ENCODE peak calls at places on chromosome 7, in four cellular contexts. X is GM12878, Q is HepG2, H is A549. L is an unnamed sample.

GRCh38 chr7:40437936-40438634 is 303.3 kb downstream of the SUGCT start:
- DNase-seq in X (no peak), Q (no peak), H (no peak), L (no peak)

GRCh38 chr7:110397927-110398660 is 692.8 kb upstream of the LRRN3 start:
- DNase-seq in X (no peak), Q (no peak), H (no peak), L (peak; percentile 12)

GRCh38 chr7:69732203-69732602 is 133.9 kb downstream of the AUTS2 start:
- DNase-seq in X (no peak), Q (peak; percentile 1), H (peak; percentile 58), L (peak; percentile 48)

GRCh38 chr7:133845005-133845404 is 282.1 kb upstream of the LRGUK start:
- DNase-seq in X (no peak), Q (no peak), H (no peak), L (no peak)

GRCh38 chr7:147803625-147804024 is 786.9 kb upstream of the C7orf33 start:
- DNase-seq in X (no peak), Q (no peak), H (no peak), L (no peak)

GRCh38 chr7:83466187-83466923 is 182.6 kb downstream of the SEMA3E start:
- DNase-seq in X (no peak), Q (no peak), H (no peak), L (no peak)

GRCh38 chr7:127798769-127799372 is 146.9 kb downstream of the SND1 start:
- DNase-seq in X (no peak), Q (no peak), H (no peak), L (no peak)

GRCh38 chr7:100137851-100138760 is 10.6 kb upstream of the LAMTOR4 start:
- DNase-seq in X (no peak), Q (no peak), H (no peak), L (no peak)

GRCh38 chr7:1679326-1679965 is 9.4 kb downstream of the ELFN1 start:
- DNase-seq in X (no peak), Q (no peak), H (no peak), L (no peak)

GRCh38 chr7:45036317-45036716 is 36.3 kb downstream of the CCM2 start:
- DNase-seq in X (no peak), Q (peak; percentile 50), H (no peak), L (no peak)

GRCh38 chr7:102988088-102988487 is 75.3 kb downstream of the LRRC17 start:
- DNase-seq in X (no peak), Q (no peak), H (no peak), L (no peak)

GRCh38 chr7:69283421-69283820 is 314.9 kb upstream of the AUTS2 start:
- DNase-seq in X (no peak), Q (no peak), H (no peak), L (no peak)

GRCh38 chr7:20329389-20330175 is 1.1 kb upstream of the ITGB8 start:
- DNase-seq in X (peak; percentile 76), Q (peak; percentile 60), H (peak; percentile 81), L (peak; percentile 90)

GRCh38 chr7:64872351-64872750 is 30.7 kb upstream of the ZNF273 start:
- DNase-seq in X (no peak), Q (no peak), H (no peak), L (no peak)

GRCh38 chr7:36084485-36085091 is 68.5 kb upstream of the EEPD1 start:
- DNase-seq in X (no peak), Q (peak; percentile 65), H (peak; percentile 53), L (peak; percentile 76)

GRCh38 chr7:33212144-33212543 is 82.8 kb downstream of the BBS9 start:
- DNase-seq in X (no peak), Q (no peak), H (no peak), L (no peak)

GRCh38 chr7:23293500-23294073 is 5.6 kb upstream of the MALSU1 start:
- DNase-seq in X (no peak), Q (peak; percentile 97), H (no peak), L (no peak)

GRCh38 chr7:19482628-19483027 is 226.2 kb downstream of the POLR1F start:
- DNase-seq in X (no peak), Q (no peak), H (no peak), L (no peak)

DNA sequence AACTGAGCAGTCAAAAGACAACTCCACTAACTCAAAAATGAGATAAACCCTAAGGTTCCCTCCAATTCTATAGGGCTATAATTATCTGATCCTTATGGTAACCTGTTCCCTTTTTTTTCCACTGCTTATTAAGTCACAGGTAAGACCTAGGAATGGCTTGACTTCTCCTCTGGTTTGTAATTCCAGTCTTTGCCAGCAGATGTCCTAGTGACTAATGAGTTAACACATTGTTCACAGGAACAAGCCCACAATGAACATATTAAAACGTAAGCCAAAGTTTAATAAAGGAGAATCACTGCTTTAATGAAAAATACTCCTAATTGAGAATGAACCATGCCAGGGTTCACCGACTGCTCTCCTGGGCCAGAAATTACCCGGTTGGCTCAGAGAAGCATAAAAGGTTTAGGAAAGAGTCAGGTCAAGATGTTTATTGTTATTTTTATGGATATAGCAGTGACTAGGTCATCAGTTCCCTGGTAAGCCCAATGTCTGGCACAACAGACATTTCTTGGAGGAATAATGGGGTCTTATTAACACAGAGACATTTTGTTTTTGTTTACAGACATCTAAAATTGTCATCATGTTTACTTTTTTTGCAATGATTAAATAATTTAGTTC is 120.1 kb downstream of the ELAPOR2 start:
- DNase-seq in X (peak; percentile 40), Q (peak; percentile 67), H (peak; percentile 10), L (peak; percentile 89)
- TF ChIP-seq JUNB in X (no peak), Q (no peak), H (no peak), L (no peak)

DNA sequence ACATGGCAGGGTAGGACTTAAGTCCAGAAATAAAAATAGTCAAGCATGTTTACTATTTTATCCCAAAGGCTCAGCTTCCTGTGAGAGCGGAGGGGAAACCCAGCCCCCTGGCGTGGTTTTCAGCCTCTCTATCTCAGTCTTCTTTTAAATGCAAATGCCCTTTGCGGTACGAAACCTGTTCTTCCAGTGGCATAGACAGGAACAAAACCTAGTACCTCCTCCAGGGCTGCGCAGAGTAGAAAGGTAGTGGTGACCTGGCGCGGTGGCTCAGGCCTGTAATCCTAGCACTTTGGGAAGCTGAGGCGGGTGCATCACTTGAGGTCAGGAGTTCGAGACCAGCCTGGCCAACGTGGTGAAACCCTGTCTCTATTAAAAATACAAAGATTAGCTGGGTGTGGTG is 181.3 kb upstream of the FOXK1 start:
- DNase-seq in X (no peak), Q (no peak), H (no peak), L (peak; percentile 32)
- TF ChIP-seq JUNB in X (no peak), Q (no peak), H (no peak), L (no peak)

GRCh38 chr7:148987751-148988512 is 40.4 kb downstream of the PDIA4 start:
- DNase-seq in X (no peak), Q (no peak), H (no peak), L (peak; percentile 46)
- TF ChIP-seq JUNB in X (no peak), Q (no peak), H (no peak), L (no peak)

GRCh38 chr7:42198974-42199668 is 37.9 kb downstream of the GLI3 start:
- DNase-seq in X (no peak), Q (no peak), H (no peak), L (no peak)

GRCh38 chr7:42197391-42197790 is 39.6 kb downstream of the GLI3 start:
- DNase-seq in X (no peak), Q (no peak), H (no peak), L (peak; percentile 29)

GRCh38 chr7:42202601-42203000 is 34.4 kb downstream of the GLI3 start:
- DNase-seq in X (no peak), Q (no peak), H (no peak), L (no peak)

GRCh38 chr7:42194218-42194617 is 42.8 kb downstream of the GLI3 start:
- DNase-seq in X (no peak), Q (no peak), H (no peak), L (no peak)

DNA sequence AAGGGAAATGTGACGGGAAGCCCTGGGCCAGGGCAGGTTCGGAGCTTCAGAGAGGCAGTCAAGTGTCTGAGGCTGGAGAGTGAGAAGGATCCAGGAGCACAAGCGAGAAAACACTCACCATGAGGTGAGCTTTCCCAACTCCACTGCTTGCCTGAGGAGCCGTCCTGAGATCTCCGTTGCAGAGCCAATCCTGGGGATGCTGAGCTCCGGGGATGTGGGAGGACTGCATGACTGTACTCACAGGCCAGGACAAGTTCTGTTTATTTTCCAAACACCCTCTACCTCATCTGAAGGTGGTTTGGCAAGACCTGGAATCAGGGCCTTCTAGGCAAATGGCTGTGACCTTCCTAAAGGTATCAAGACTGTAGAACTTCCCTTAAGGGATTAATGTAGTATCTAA is 38.7 kb downstream of the GLI3 start:
- DNase-seq in X (no peak), Q (no peak), H (no peak), L (no peak)
- TF ChIP-seq JUNB in X (no peak), Q (no peak), H (no peak), L (no peak)

DNA sequence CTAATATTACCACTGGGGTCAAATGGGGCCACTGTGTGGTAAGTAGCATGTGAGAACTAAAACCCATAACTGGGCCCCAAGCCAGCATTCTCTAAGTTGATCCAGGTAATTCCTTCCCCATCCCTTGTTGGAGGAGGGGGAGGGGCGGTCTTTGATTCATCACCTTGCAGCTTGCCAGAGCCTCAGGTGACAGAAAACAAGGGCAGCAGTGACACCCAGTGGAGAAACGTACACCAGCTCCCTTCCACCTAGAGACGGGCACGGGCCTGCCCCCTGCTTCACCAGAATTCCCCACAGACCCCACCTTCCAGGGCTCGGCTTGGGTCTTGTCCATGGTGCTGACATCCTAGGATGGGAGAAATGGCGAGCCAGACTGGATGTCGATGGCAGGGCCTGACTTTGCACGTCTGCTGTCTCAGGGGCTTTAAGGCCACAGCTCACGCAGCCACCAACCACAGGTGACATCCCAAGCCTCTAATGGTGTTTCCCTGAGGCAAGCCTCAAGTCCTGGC is 102.0 kb downstream of the STRA8 start:
- DNase-seq in X (peak; percentile 20), Q (peak; percentile 80), H (peak; percentile 69), L (peak; percentile 98)
- TF ChIP-seq JUNB in X (no peak), Q (no peak), H (no peak), L (no peak)